ENCODE peak calls at places on chromosomes 12 and 14, in seven cellular contexts. R is Peyer's patch, Q is endothelial cell of umbilical vein, K is gastrocnemius medialis, J is sigmoid colon, E is A549, V is heart left ventricle. Z is an unnamed sample.
A peak's percentile ranks its signal among the peaks of the same experiment; 100 is the strongest.

GRCh38 chr12:77032406-77032805 is 33.0 kb downstream of the E2F7 start:
- DNase-seq in V (no peak), E (no peak), Q (no peak), K (no peak), R (no peak), J (no peak), Z (no peak)

GRCh38 chr14:22184157-22185025 is 404.6 kb downstream of the DAD1 start:
- DNase-seq in V (no peak), E (no peak), Q (peak; percentile 47), J (no peak), R (no peak), K (no peak), Z (no peak)

GRCh38 chr12:131920157-131920508 is 8.9 kb upstream of the PUS1 start:
- DNase-seq in E (no peak), Q (no peak), J (no peak), K (no peak), R (no peak), V (peak; percentile 17), Z (no peak)

GRCh38 chr12:84172823-84173424 is 739.7 kb downstream of the SLC6A15 start:
- DNase-seq in J (no peak), R (no peak), V (no peak), Q (no peak), E (no peak), K (no peak), Z (no peak)

GRCh38 chr12:11183009-11183408 is 3.7 kb downstream of the TAS2R42 start:
- DNase-seq in R (no peak), Q (no peak), V (no peak), E (no peak), J (no peak), K (no peak), Z (no peak)

GRCh38 chr12:124073636-124074035 is 100.6 kb downstream of the ZNF664 start:
- DNase-seq in Q (no peak), E (no peak), V (no peak), J (no peak), K (no peak), R (no peak), Z (no peak)

GRCh38 chr14:50943943-50944646 is at the start of gene PYGL:
- DNase-seq in Q (peak; percentile 57), K (peak; percentile 47), E (peak; percentile 77), R (peak; percentile 20), V (peak; percentile 84), J (peak; percentile 88), Z (peak; percentile 77)

GRCh38 chr14:20400965-20401593 is 12.2 kb downstream of the TEP1 start:
- DNase-seq in Q (peak; percentile 56), E (peak; percentile 28), R (no peak), K (no peak), V (no peak), J (no peak), Z (no peak)

GRCh38 chr14:63686926-63687325 is 40.9 kb downstream of the SGPP1 start:
- DNase-seq in Q (no peak), E (no peak), V (no peak), R (no peak), K (no peak), J (no peak), Z (no peak)

GRCh38 chr12:3872800-3873636 is at the start of gene PARP11:
- DNase-seq in K (peak; percentile 96), J (peak; percentile 99), E (peak; percentile 98), R (peak; percentile 100), Q (peak; percentile 96), V (peak; percentile 97), Z (peak; percentile 97)
- TF ChIP-seq POLR2A in K (peak; percentile 34), J (peak; percentile 21), E (peak; percentile 26), R (peak; percentile 65), Q (peak; percentile 83), V (no peak), Z (peak; percentile 81)

DNA sequence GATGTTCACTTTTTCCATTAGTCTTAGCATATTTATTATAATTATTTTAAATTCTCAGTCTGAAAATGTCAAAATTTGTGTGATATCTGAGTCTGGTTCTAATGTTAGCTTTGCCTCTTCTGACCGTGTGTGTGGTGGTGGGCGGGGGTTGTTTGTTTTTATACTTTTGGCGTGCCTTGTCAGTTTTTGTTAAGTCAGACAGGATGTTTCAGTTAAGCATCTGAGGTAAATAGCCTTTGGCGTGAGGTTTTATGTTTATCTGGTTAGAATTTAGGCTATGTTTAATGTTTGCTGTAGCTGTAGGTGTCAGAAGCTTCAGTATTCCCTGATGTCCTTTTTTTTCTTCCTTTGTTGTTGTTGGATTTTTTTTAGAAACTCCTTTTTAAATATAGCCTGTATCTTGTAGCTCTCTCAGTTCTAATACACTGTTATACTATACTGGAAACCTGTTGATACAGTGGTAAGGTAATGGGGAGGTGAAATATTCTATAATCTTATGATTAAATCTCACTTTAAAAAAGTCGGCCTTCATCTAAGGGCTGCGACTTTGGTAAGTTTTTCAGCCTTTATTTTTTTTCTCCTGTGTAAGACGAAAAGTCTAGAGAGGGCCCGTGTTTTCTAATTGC is 111.6 kb downstream of the SCAF11 start:
- DNase-seq in E (peak; percentile 21), R (no peak), V (no peak), Q (peak; percentile 56), J (no peak), K (no peak), Z (no peak)
- H3K27ac ChIP-seq in E (no peak overlapping the region), R (no peak overlapping the region), V (peak overlapping the region; percentile 22), Q (no peak overlapping the region), J (no peak overlapping the region), K (peak overlapping the region; percentile 1), Z (peak overlapping the region; percentile 5)

GRCh38 chr12:2265461-2266167 is 212.8 kb downstream of the CACNA1C start:
- DNase-seq in Q (no peak), E (no peak), K (no peak), R (no peak), V (no peak), J (no peak), Z (no peak)

GRCh38 chr12:2268478-2269286 is 215.9 kb downstream of the CACNA1C start:
- DNase-seq in V (no peak), Q (no peak), R (no peak), E (no peak), K (no peak), J (no peak), Z (no peak)

GRCh38 chr12:2267624-2268477 is 215.1 kb downstream of the CACNA1C start:
- DNase-seq in J (peak; percentile 81), E (no peak), V (no peak), R (no peak), Q (no peak), K (peak; percentile 67), Z (no peak)

GRCh38 chr12:2264622-2265306 is 212.0 kb downstream of the CACNA1C start:
- DNase-seq in E (no peak), K (peak; percentile 58), V (no peak), R (no peak), Q (no peak), J (no peak), Z (no peak)

DNA sequence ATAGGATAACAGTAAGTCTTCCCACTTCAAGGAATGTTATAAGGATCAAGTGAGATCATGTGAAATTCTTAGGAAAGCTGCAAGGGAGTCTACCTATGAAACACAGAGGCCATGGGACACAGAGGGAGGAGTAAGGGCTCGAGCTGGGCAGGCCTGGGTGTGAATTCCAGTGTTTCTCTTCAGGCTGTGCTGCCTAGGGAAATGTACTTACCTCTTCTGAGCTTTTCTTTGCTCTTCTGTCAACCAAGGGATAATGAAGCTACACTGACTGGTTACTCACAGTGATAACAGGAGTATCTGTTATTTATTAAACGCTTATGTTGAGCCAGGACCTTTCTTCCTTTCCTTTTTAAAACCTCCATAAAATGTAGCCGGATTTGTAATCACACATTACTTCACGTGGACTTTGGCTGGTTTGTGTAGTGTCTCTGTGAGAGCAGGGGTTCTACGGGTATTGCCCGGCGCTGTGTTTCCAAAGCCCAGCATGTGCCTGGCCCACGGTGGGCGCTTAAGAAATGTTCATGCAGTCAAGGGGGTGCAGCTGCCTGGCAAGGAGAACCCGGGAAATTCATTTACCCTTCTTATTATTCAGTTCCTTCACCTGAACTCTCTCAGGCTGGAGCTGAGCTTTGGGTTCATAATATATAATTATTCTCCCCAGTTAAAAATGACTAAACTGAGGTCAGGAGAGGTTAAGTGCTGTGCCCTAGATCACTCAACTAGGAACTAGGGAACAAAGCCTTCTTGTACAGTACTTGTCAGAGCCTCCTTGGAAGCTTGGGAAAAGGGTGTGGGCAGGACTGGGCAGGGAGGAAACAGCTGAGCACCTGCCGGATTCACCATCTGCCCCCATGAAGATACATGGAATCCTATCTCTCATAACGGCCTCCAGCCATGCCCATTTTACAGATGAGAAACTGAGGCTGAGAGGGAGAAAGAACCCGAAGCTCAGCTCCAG is 214.2 kb downstream of the CACNA1C start:
- DNase-seq in J (no peak), E (no peak), V (no peak), R (no peak), Q (no peak), K (no peak), Z (no peak)
- H3K4me1 ChIP-seq in J (peaks cover 79% of the 10 kb centered on the region), E (no peaks in the 10 kb centered on the region), V (peaks cover 41% of the 10 kb centered on the region), R (peaks cover 31% of the 10 kb centered on the region), Q (no peaks in the 10 kb centered on the region), K (no peaks in the 10 kb centered on the region), Z (no peaks in the 10 kb centered on the region)

GRCh38 chr14:68817513-68818212 is 24.8 kb upstream of the ZFP36L1 start:
- DNase-seq in E (no peak), R (no peak), K (no peak), J (no peak), Q (no peak), V (no peak), Z (no peak)

GRCh38 chr14:68815288-68816182 is 22.7 kb upstream of the ZFP36L1 start:
- DNase-seq in E (no peak), J (peak; percentile 76), R (no peak), V (no peak), Q (peak; percentile 62), K (peak; percentile 77), Z (peak; percentile 66)

GRCh38 chr14:68814376-68815287 is 21.8 kb upstream of the ZFP36L1 start:
- DNase-seq in K (no peak), V (no peak), E (peak; percentile 78), R (peak; percentile 90), J (peak; percentile 79), Q (peak; percentile 70), Z (peak; percentile 61)

GRCh38 chr14:68816943-68817430 is 24.1 kb upstream of the ZFP36L1 start:
- DNase-seq in K (no peak), J (no peak), E (no peak), V (no peak), R (no peak), Q (no peak), Z (no peak)

DNA sequence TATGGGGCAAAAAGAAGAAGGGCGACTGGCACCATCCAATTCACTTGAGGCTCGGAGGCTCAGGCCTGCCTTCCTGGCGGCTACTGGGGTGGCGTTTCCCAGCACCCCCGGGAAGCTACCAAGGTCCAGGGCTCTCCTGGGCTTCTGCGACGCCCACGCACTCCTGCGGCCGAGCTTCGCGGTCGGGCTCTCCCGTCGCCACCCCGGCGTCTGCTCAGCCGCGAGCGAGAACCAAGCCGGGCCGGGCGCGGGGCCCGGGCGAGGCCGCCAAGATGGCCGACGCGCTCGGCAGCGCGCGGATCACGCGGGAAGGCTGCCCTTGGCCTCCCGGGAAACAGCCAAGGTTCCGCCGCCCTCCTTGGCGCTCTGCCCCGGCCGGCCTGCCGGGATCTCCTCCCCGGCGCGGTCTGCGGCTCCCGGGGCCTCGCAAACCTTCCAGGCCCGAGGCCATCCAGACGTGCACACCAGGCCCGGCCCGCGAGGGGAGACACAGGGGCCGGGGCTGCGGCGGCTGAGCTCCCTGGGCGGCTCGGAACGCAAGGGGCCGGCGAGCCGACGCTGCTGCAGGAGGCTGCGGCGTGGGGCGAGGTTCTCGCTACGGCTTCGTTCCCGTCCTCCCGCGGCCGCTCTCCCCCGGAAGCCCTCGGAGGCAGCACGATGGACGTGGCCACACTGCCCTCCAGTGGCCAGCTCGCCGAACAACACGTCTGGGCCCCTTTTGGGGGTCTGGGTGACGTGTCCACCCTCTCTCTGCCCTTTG is 23.5 kb upstream of the ZFP36L1 start:
- DNase-seq in J (peak; percentile 96), R (peak; percentile 86), E (peak; percentile 92), K (peak; percentile 85), Q (peak; percentile 89), V (peak; percentile 92), Z (peak; percentile 90)
- TF ChIP-seq POLR2A in J (peak; percentile 15), R (peak; percentile 47), E (peak; percentile 48), K (peak; percentile 51), Q (peak; percentile 46), V (no peak), Z (no peak)

GRCh38 chr14:56055521-56055920 is 62.7 kb upstream of the PELI2 start:
- DNase-seq in J (no peak), R (no peak), V (no peak), K (no peak), E (no peak), Q (no peak), Z (no peak)
- H3K27ac ChIP-seq in J (no peak overlapping the region), R (no peak overlapping the region), V (no peak overlapping the region), K (no peak overlapping the region), E (no peak overlapping the region), Q (no peak overlapping the region), Z (no peak overlapping the region)

Z was measured in adrenal gland.